ENCODE peak calls at places on chromosomes 1 and 21, in five cellular contexts. Q is NCI-H1694 treated with DMSO at 0.1 percent for 48 hours, D is HS-27A, F is occipital lobe, Y is hepatic stellate cell. I is an unnamed sample.

GRCh38 chr1:64675718-64676345 is 69.0 kb upstream of the RAVER2 start:
- DNase-seq in Q (peak), D (no peak), F (no peak), Y (peak), I (peak)

GRCh38 chr1:211589782-211590721 is 11.1 kb upstream of the SLC30A1 start:
- DNase-seq in Q (no peak), D (no peak), F (no peak), Y (no peak), I (no peak)

GRCh38 chr1:111369177-111369576 is 58.4 kb downstream of the OVGP1 start:
- DNase-seq in Q (no peak), D (peak), F (no peak), Y (no peak), I (no peak)

GRCh38 chr1:207017615-207018559 is 14.7 kb downstream of the C1orf116 start:
- DNase-seq in Q (no peak), D (no peak), F (no peak), Y (no peak), I (no peak)

GRCh38 chr1:40818264-40818961 is 34.8 kb downstream of the KCNQ4 start:
- DNase-seq in Q (no peak), D (no peak), F (no peak), Y (no peak), I (no peak)

GRCh38 chr1:54110991-54111390 is 41.8 kb downstream of the CDCP2 start:
- DNase-seq in Q (peak), D (no peak), F (no peak), Y (no peak), I (peak)

GRCh38 chr1:154696001-154696400 is 88.0 kb upstream of the ADAR start:
- DNase-seq in Q (peak), D (no peak), F (no peak), Y (no peak), I (no peak)

GRCh38 chr1:77438239-77438913 is 156.6 kb downstream of the AK5 start:
- DNase-seq in Q (no peak), D (peak), F (no peak), Y (peak), I (no peak)

GRCh38 chr1:42931911-42932422 is 26.7 kb downstream of the SLC2A1 start:
- DNase-seq in Q (no peak), D (no peak), F (no peak), Y (no peak), I (no peak)

GRCh38 chr1:167297222-167298214 is 76.8 kb downstream of the POU2F1 start:
- DNase-seq in Q (no peak), D (no peak), F (no peak), Y (no peak), I (no peak)

GRCh38 chr1:73820843-73821242 is 377.1 kb downstream of the LRRIQ3 start:
- DNase-seq in Q (no peak), D (no peak), F (no peak), Y (no peak), I (no peak)

GRCh38 chr1:112332751-112333150 is 63.3 kb upstream of the CTTNBP2NL start:
- DNase-seq in Q (no peak), D (no peak), F (no peak), Y (no peak), I (no peak)

GRCh38 chr1:181485276-181486097 is 2.2 kb downstream of the CACNA1E start:
- DNase-seq in Q (no peak), D (no peak), F (peak), Y (no peak), I (peak)

GRCh38 chr21:45033791-45034555 is 40.4 kb upstream of the ADARB1 start:
- DNase-seq in Q (no peak), D (no peak), F (no peak), Y (peak), I (no peak)

GRCh38 chr1:220776725-220777326 is 9.9 kb upstream of the MTARC1 start:
- DNase-seq in Q (peak), D (no peak), F (peak), Y (peak), I (peak)

GRCh38 chr1:7845761-7846160 is 7.1 kb downstream of the UTS2 start:
- DNase-seq in Q (no peak), D (peak), F (no peak), Y (no peak), I (no peak)

GRCh38 chr1:28877132-28877781 is 37.1 kb upstream of the EPB41 start:
- DNase-seq in Q (peak), D (peak), F (peak), Y (peak), I (peak)

GRCh38 chr1:184567648-184568047 is 180.8 kb downstream of the C1orf21 start:
- DNase-seq in Q (no peak), D (no peak), F (no peak), Y (no peak), I (no peak)

GRCh38 chr1:54863267-54863665 is 23.7 kb downstream of the DHCR24 start:
- DNase-seq in Q (no peak), D (no peak), F (no peak), Y (no peak), I (peak)

GRCh38 chr1:241077386-241078147 is 279.4 kb downstream of the RGS7 start:
- DNase-seq in Q (no peak), D (no peak), F (peak), Y (no peak), I (no peak)